ENCODE peak calls at places on chromosomes 1 and 21, in seven cellular contexts. W, D, E, F, U, G and Z are unnamed samples.

GRCh38 chr1:35708179-35708891 is 10.3 kb downstream of the C1orf216 start:
- DNase-seq in W (no peak), D (peak; percentile 73), E (no peak), F (no peak), U (no peak), G (no peak), Z (no peak)

GRCh38 chr1:87765686-87766085 is 437.0 kb downstream of the LMO4 start:
- DNase-seq in W (no peak), D (no peak), E (no peak), F (no peak), U (no peak), G (no peak), Z (no peak)

GRCh38 chr1:61132176-61133047 is 50.1 kb downstream of the NFIA start:
- DNase-seq in W (no peak), D (no peak), E (no peak), F (peak; percentile 71), U (no peak), G (no peak), Z (no peak)

GRCh38 chr1:79575424-79575823 is 568.9 kb upstream of the ADGRL4 start:
- DNase-seq in W (no peak), D (no peak), E (peak; percentile 5), F (no peak), U (no peak), G (no peak), Z (no peak)

GRCh38 chr1:55833452-55834160 is 618.4 kb upstream of the USP24 start:
- DNase-seq in W (no peak), D (no peak), E (no peak), F (no peak), U (no peak), G (no peak), Z (no peak)

GRCh38 chr1:7983086-7983778 is 21.7 kb downstream of the PARK7 start:
- DNase-seq in W (no peak), D (no peak), E (no peak), F (no peak), U (no peak), G (no peak), Z (no peak)

GRCh38 chr1:7232936-7233540 is 447.8 kb downstream of the CAMTA1 start:
- DNase-seq in W (no peak), D (no peak), E (no peak), F (no peak), U (no peak), G (no peak), Z (no peak)

GRCh38 chr1:207054476-207054875 is 1.4 kb downstream of the PFKFB2 start:
- DNase-seq in W (no peak), D (no peak), E (no peak), F (peak; percentile 47), U (no peak), G (no peak), Z (no peak)

GRCh38 chr1:98103617-98104284 is 182.9 kb upstream of the DPYD start:
- DNase-seq in W (no peak), D (no peak), E (no peak), F (no peak), U (no peak), G (no peak), Z (no peak)

GRCh38 chr1:230972855-230973271 is 5.8 kb downstream of the TTC13 start:
- DNase-seq in W (peak; percentile 45), D (no peak), E (peak; percentile 41), F (peak; percentile 42), U (no peak), G (no peak), Z (no peak)

GRCh38 chr1:204147392-204148097 is 4.3 kb downstream of the ETNK2 start:
- DNase-seq in W (no peak), D (no peak), E (no peak), F (peak; percentile 19), U (no peak), G (no peak), Z (peak; percentile 41)

GRCh38 chr1:9652379-9653194 is 1.1 kb downstream of the PIK3CD start:
- DNase-seq in W (peak; percentile 78), D (no peak), E (peak; percentile 42), F (no peak), U (peak; percentile 70), G (no peak), Z (no peak)

GRCh38 chr1:200473698-200474371 is 64.0 kb upstream of the ZNF281 start:
- DNase-seq in W (peak; percentile 38), D (no peak), E (no peak), F (no peak), U (no peak), G (no peak), Z (no peak)

GRCh38 chr1:151611288-151611790 is 511 bp upstream of the SNX27 start:
- DNase-seq in W (no peak), D (peak; percentile 23), E (peak; percentile 74), F (peak; percentile 85), U (peak; percentile 64), G (no peak), Z (peak; percentile 89)

GRCh38 chr1:214957330-214958137 is 125.0 kb upstream of the KCNK2 start:
- DNase-seq in W (no peak), D (no peak), E (no peak), F (no peak), U (no peak), G (no peak), Z (no peak)

GRCh38 chr21:32869459-32869858 is 97.9 kb upstream of the PAXBP1 start:
- DNase-seq in W (no peak), D (no peak), E (no peak), F (no peak), U (no peak), G (no peak), Z (no peak)

GRCh38 chr21:43812139-43812821 is 22.9 kb downstream of the RRP1 start:
- DNase-seq in W (no peak), D (peak; percentile 20), E (no peak), F (no peak), U (peak; percentile 82), G (peak; percentile 84), Z (no peak)

GRCh38 chr1:115908565-115909334 is 67.6 kb upstream of the SLC22A15 start:
- DNase-seq in W (no peak), D (no peak), E (no peak), F (peak; percentile 90), U (no peak), G (no peak), Z (no peak)

GRCh38 chr1:38246955-38247952 is 200.7 kb upstream of the POU3F1 start:
- DNase-seq in W (no peak), D (no peak), E (no peak), F (no peak), U (no peak), G (no peak), Z (no peak)

GRCh38 chr1:116164056-116164889 is 53.1 kb downstream of the MAB21L3 start:
- DNase-seq in W (no peak), D (no peak), E (no peak), F (no peak), U (no peak), G (no peak), Z (no peak)

GRCh38 chr1:114111731-114112661 is 41.7 kb downstream of the SYT6 start:
- DNase-seq in W (no peak), D (no peak), E (no peak), F (no peak), U (no peak), G (no peak), Z (no peak)

GRCh38 chr1:69982992-69983391 is 222.4 kb downstream of the LRRC40 start:
- DNase-seq in W (no peak), D (no peak), E (no peak), F (peak; percentile 10), U (no peak), G (no peak), Z (no peak)

GRCh38 chr1:59638172-59638800 is 176.5 kb upstream of the HOOK1 start:
- DNase-seq in W (no peak), D (no peak), E (no peak), F (peak; percentile 9), U (no peak), G (no peak), Z (no peak)

GRCh38 chr1:245416771-245417170 is 262.0 kb downstream of the KIF26B start:
- DNase-seq in W (no peak), D (no peak), E (no peak), F (no peak), U (no peak), G (no peak), Z (no peak)

GRCh38 chr1:107467286-107467685 is 326.4 kb downstream of the NTNG1 start:
- DNase-seq in W (no peak), D (no peak), E (no peak), F (no peak), U (no peak), G (no peak), Z (no peak)